ENCODE peak calls at places on chromosomes 5 and 9, in seven cellular contexts. D is neuronal stem cell, V is IMR-90, S is H9, Z is mesendoderm, I is H1, O is mesenchymal stem cell. K is an unnamed sample.
A peak's percentile ranks its signal among the peaks of the same experiment; 100 is the strongest.

GRCh38 chr5:96219580-96220281 is 213.3 kb downstream of the PCSK1 start:
- DNase-seq in D (no peak), V (peak; percentile 86), S (no peak), Z (peak; percentile 10), I (no peak), O (peak; percentile 76), K (peak; percentile 20)

GRCh38 chr5:154344461-154344860 is 101.3 kb upstream of the SAP30L start:
- DNase-seq in D (no peak), V (no peak), S (no peak), Z (no peak), I (no peak), O (no peak), K (no peak)

GRCh38 chr5:38847549-38848341 is 1.9 kb downstream of the OSMR start:
- DNase-seq in D (no peak), V (peak; percentile 32), S (no peak), Z (no peak), I (no peak), O (peak; percentile 46), K (no peak)

GRCh38 chr9:125203259-125203658 is 2.9 kb downstream of the RABEPK start:
- DNase-seq in D (no peak), V (peak; percentile 46), S (no peak), Z (peak; percentile 13), I (no peak), O (no peak), K (no peak)

GRCh38 chr5:146561711-146562110 is 45.7 kb upstream of the GPR151 start:
- DNase-seq in D (no peak), V (no peak), S (no peak), Z (no peak), I (no peak), O (no peak), K (peak; percentile 32)

GRCh38 chr9:80320916-80321315 is 749.2 kb downstream of the TLE4 start:
- DNase-seq in D (no peak), V (peak; percentile 33), S (no peak), Z (peak; percentile 21), I (no peak), O (peak; percentile 5), K (no peak)

GRCh38 chr9:546235-546634 is 295.3 kb upstream of the DMRT1 start:
- DNase-seq in D (no peak), V (no peak), S (no peak), Z (peak; percentile 67), I (no peak), O (no peak), K (no peak)

GRCh38 chr9:129665008-129665771 is at the start of gene PRRX2:
- DNase-seq in D (peak; percentile 55), V (peak; percentile 43), S (no peak), Z (peak; percentile 57), I (no peak), O (peak; percentile 66), K (no peak)

GRCh38 chr9:133661846-133662636 is 25.9 kb downstream of the DBH start:
- DNase-seq in D (no peak), V (no peak), S (no peak), Z (no peak), I (no peak), O (no peak), K (no peak)

GRCh38 chr9:83132768-83133167 is 69.8 kb upstream of the RASEF start:
- DNase-seq in D (no peak), V (no peak), S (no peak), Z (no peak), I (no peak), O (no peak), K (no peak)

GRCh38 chr5:62029303-62029702 is 276.7 kb upstream of the KIF2A start:
- DNase-seq in D (no peak), V (no peak), S (no peak), Z (no peak), I (no peak), O (peak; percentile 7), K (peak; percentile 7)

GRCh38 chr9:129863059-129863690 is 27.9 kb downstream of the USP20 start:
- DNase-seq in D (no peak), V (peak; percentile 81), S (peak; percentile 32), Z (peak; percentile 31), I (no peak), O (peak; percentile 90), K (peak; percentile 26)

DNA sequence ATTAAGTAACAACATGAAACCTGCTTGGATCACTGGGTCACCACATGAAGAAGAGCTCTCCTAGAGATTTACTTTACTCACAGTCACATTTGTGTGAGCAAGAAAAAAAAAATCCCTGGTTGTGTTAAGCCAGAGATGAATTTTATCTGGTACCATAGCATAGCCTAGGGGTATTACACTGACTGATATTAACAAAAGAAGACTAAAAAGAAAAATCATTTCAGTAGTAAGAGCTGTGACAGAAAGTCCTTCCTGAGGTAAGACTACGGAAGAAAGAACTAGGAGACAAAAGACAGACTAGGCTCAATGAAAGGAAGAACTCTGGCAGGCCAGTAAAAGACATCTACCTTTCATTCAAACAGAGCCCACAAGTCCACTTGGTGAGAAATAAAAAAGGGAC is 15.2 kb downstream of the OTP start:
- DNase-seq in D (no peak), V (no peak), S (no peak), Z (no peak), I (no peak), O (no peak), K (no peak)
- H3K27me3 ChIP-seq in D (peaks cover 88% of the 10 kb centered on the region), V (peaks cover 49% of the 10 kb centered on the region), S (peaks cover 27% of the 10 kb centered on the region), Z (peaks cover 21% of the 10 kb centered on the region), I (peaks cover 42% of the 10 kb centered on the region), O (peaks cover 55% of the 10 kb centered on the region), K (peaks cover 8% of the 10 kb centered on the region)

GRCh38 chr5:136162001-136162400 is 29.4 kb downstream of the SMAD5 start:
- DNase-seq in D (no peak), V (peak; percentile 7), S (no peak), Z (no peak), I (no peak), O (no peak), K (no peak)

GRCh38 chr5:136155078-136155477 is 22.4 kb downstream of the SMAD5 start:
- DNase-seq in D (no peak), V (no peak), S (no peak), Z (no peak), I (no peak), O (no peak), K (no peak)

GRCh38 chr5:136157514-136157913 is 24.9 kb downstream of the SMAD5 start:
- DNase-seq in D (no peak), V (no peak), S (no peak), Z (no peak), I (no peak), O (no peak), K (no peak)

GRCh38 chr5:136155769-136156168 is 23.1 kb downstream of the SMAD5 start:
- DNase-seq in D (no peak), V (peak; percentile 38), S (no peak), Z (no peak), I (no peak), O (peak; percentile 27), K (no peak)

DNA sequence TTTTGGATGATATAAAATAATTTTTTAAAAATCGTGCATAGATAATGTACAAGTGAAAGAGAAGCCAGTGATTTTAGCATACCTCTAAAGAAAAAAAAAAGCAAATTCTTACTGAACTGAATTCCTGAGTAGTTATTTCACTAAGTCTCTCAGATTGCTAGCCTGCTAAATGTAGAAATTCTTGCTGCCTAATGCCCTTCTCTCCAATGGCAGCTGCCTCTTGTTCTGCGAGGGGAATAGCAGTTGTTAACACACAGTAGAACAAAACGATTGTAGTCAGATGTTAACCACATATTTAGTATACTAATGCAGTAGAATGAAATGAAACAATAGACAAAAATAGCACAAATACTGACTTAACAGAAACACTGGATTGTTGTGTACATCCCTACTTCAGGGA is 26.8 kb downstream of the SMAD5 start:
- DNase-seq in D (no peak), V (peak; percentile 53), S (no peak), Z (peak; percentile 11), I (no peak), O (no peak), K (peak; percentile 4)
- H2BK5ac ChIP-seq in D (no peak overlapping the region), V (peak overlapping the region; percentile 70), S (no peak overlapping the region), Z (no peak overlapping the region), I (no peak overlapping the region), O (no peak overlapping the region), K (no peak overlapping the region)

GRCh38 chr5:40799248-40799647 is 1.1 kb upstream of the PRKAA1 start:
- DNase-seq in D (no peak), V (peak; percentile 33), S (no peak), Z (no peak), I (no peak), O (no peak), K (no peak)
- H3K4ac ChIP-seq in D (no peak overlapping the region), V (peak overlapping the region; percentile 64), S (no peak overlapping the region), Z (no peak overlapping the region), I (no peak overlapping the region), O (no peak overlapping the region), K (no peak overlapping the region)

GRCh38 chr5:37836173-37837100 is 3.4 kb downstream of the GDNF start:
- DNase-seq in D (no peak), V (peak; percentile 29), S (peak; percentile 63), Z (peak; percentile 51), I (no peak), O (peak; percentile 57), K (peak; percentile 20)
- H3K27me3 ChIP-seq in D (peaks cover 99% of the 10 kb centered on the region), V (peaks cover 16% of the 10 kb centered on the region), S (peaks cover 73% of the 10 kb centered on the region), Z (peaks cover 49% of the 10 kb centered on the region), I (peaks cover 88% of the 10 kb centered on the region), O (peaks cover 65% of the 10 kb centered on the region), K (peaks cover 38% of the 10 kb centered on the region)

GRCh38 chr9:38207247-38207778 is 138.3 kb upstream of the SHB start:
- DNase-seq in D (no peak), V (no peak), S (no peak), Z (no peak), I (no peak), O (no peak), K (no peak)
- H2BK5ac ChIP-seq in D (no peak overlapping the region), V (no peak overlapping the region), S (no peak overlapping the region), Z (no peak overlapping the region), I (no peak overlapping the region), O (no peak overlapping the region), K (no peak overlapping the region)

GRCh38 chr5:142143878-142144277 is 35.3 kb downstream of the NDFIP1 start:
- DNase-seq in D (no peak), V (peak; percentile 58), S (no peak), Z (peak; percentile 37), I (no peak), O (peak; percentile 63), K (no peak)
- H3K4ac ChIP-seq in D (no peak overlapping the region), V (no peak overlapping the region), S (no peak overlapping the region), Z (no peak overlapping the region), I (no peak overlapping the region), O (no peak overlapping the region), K (no peak overlapping the region)

DNA sequence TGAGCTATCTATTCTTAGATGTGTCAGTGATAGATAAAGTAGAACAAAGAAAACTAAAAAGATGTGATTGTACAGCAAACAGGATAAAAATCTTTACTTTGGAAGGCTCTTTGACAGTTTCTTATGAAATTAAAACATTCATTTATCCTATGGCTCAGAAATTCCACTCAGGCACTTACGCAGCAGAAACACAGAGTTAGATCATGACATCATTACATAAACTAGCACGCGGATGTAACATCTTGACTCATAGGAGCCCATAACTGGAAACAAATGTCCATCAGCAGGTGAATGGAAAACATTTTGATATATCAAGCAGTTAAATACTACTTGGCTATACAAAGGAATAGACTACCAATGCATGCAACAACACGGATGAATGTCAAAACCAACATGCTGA is 45.3 kb downstream of the ICE1 start:
- DNase-seq in D (no peak), V (peak; percentile 44), S (no peak), Z (no peak), I (no peak), O (no peak), K (no peak)
- H3K27me3 ChIP-seq in D (no peaks in the 10 kb centered on the region), V (no peaks in the 10 kb centered on the region), S (no peaks in the 10 kb centered on the region), Z (no peaks in the 10 kb centered on the region), I (no peaks in the 10 kb centered on the region), O (no peaks in the 10 kb centered on the region), K (no peaks in the 10 kb centered on the region)